ENCODE peak calls at places on chromosomes 16 and 17, in four cellular contexts. One of them, this sample, is unnamed.

GRCh38 chr16:88685156-88686061 is 898 bp downstream of the SNAI3 start:
- DNase-seq in foreskin fibroblast: peak
- DNase-seq in mesendoderm: no peak
- DNase-seq in heart left ventricle: no peak
- DNase-seq in this sample: no peak

GRCh38 chr17:8894673-8895578 is 27.5 kb upstream of the PIK3R6 start:
- DNase-seq in foreskin fibroblast: peak
- DNase-seq in mesendoderm: peak
- DNase-seq in heart left ventricle: peak
- DNase-seq in this sample: no peak

GRCh38 chr16:64162613-64163375 is 959.1 kb downstream of the CDH11 start:
- DNase-seq in foreskin fibroblast: no peak
- DNase-seq in mesendoderm: no peak
- DNase-seq in heart left ventricle: no peak
- DNase-seq in this sample: no peak

GRCh38 chr16:85387171-85387507 is 226.0 kb upstream of the GSE1 start:
- DNase-seq in foreskin fibroblast: no peak
- DNase-seq in mesendoderm: no peak
- DNase-seq in heart left ventricle: no peak
- DNase-seq in this sample: no peak

GRCh38 chr16:48546774-48547173 is 63.2 kb downstream of the N4BP1 start:
- DNase-seq in foreskin fibroblast: no peak
- DNase-seq in mesendoderm: no peak
- DNase-seq in heart left ventricle: peak
- DNase-seq in this sample: no peak

GRCh38 chr16:4915226-4915761 is 21.7 kb downstream of the PPL start:
- DNase-seq in foreskin fibroblast: peak
- DNase-seq in mesendoderm: no peak
- DNase-seq in heart left ventricle: no peak
- DNase-seq in this sample: peak

GRCh38 chr16:62014534-62014933 is 21.7 kb downstream of the CDH8 start:
- DNase-seq in foreskin fibroblast: no peak
- DNase-seq in mesendoderm: no peak
- DNase-seq in heart left ventricle: no peak
- DNase-seq in this sample: no peak

GRCh38 chr17:36937001-36937960 is at the start of gene LHX1:
- DNase-seq in foreskin fibroblast: peak
- DNase-seq in mesendoderm: no peak
- DNase-seq in heart left ventricle: no peak
- DNase-seq in this sample: no peak

GRCh38 chr17:55962931-55963378 is 190.3 kb upstream of the ANKFN1 start:
- DNase-seq in foreskin fibroblast: no peak
- DNase-seq in mesendoderm: no peak
- DNase-seq in heart left ventricle: no peak
- DNase-seq in this sample: peak

GRCh38 chr17:51275381-51275780 is 15.0 kb downstream of the UTP18 start:
- DNase-seq in foreskin fibroblast: peak
- DNase-seq in mesendoderm: no peak
- DNase-seq in heart left ventricle: no peak
- DNase-seq in this sample: no peak

GRCh38 chr16:73161977-73162376 is 114.0 kb upstream of the ZFHX3 start:
- DNase-seq in foreskin fibroblast: no peak
- DNase-seq in mesendoderm: no peak
- DNase-seq in heart left ventricle: no peak
- DNase-seq in this sample: no peak

GRCh38 chr16:29900888-29901606 is 759 bp downstream of the ASPHD1 start:
- DNase-seq in foreskin fibroblast: peak
- DNase-seq in mesendoderm: no peak
- DNase-seq in heart left ventricle: no peak
- DNase-seq in this sample: no peak
- H3K4me3 ChIP-seq in foreskin fibroblast: peak
- H3K4me3 ChIP-seq in mesendoderm: peak
- H3K4me3 ChIP-seq in heart left ventricle: peak
- H3K4me3 ChIP-seq in this sample: peak

GRCh38 chr17:77471984-77472836 is 331.4 kb downstream of the SEC14L1 start:
- DNase-seq in foreskin fibroblast: peak
- DNase-seq in mesendoderm: peak
- DNase-seq in heart left ventricle: peak
- DNase-seq in this sample: peak
- H3K4me3 ChIP-seq in foreskin fibroblast: no peak
- H3K4me3 ChIP-seq in mesendoderm: no peak
- H3K4me3 ChIP-seq in heart left ventricle: peak
- H3K4me3 ChIP-seq in this sample: no peak

DNA sequence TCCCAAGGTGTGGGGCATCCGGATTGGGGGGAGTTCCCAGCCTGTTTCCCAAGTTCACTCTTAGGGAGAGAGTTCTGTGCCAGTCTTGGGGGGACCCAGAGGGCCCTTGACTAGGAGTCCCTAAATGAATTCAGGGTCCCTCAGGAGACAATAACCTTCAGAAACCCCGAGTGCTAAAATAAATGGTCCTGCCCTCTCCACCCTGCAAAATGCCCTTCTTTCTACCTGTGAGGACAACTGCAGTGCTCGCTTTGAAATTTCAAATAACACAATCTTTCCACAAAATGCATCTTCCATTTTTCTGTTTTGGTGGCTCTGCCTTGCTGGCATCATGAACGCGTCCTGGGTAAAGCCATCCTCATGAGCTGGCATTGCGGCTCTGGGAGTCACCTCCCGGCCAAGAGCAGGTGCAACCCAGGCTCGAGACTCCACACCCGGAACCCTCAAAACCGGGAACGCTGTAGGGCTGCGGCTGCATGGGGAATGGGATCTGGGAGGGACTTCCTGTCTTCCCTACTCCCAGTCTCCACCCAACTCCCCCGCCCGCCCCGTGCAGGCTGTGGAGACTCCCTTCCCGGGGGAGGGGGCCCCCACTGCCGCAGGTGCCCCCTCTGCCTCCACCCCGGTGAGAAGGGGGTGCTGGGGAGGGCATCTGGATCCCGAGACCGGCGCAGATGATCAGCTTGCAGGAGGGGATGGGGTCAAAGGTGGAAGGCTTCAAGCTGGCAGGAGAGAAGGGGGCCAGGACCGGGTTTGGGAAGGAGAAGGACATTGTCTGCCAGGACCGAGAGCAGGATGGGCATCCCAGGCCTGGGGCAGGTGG is at the start of gene ZNF205:
- DNase-seq in foreskin fibroblast: peak
- DNase-seq in mesendoderm: peak
- DNase-seq in heart left ventricle: peak
- DNase-seq in this sample: no peak
- H3K4me3 ChIP-seq in foreskin fibroblast: peak
- H3K4me3 ChIP-seq in mesendoderm: peak
- H3K4me3 ChIP-seq in heart left ventricle: peak
- H3K4me3 ChIP-seq in this sample: peak

DNA sequence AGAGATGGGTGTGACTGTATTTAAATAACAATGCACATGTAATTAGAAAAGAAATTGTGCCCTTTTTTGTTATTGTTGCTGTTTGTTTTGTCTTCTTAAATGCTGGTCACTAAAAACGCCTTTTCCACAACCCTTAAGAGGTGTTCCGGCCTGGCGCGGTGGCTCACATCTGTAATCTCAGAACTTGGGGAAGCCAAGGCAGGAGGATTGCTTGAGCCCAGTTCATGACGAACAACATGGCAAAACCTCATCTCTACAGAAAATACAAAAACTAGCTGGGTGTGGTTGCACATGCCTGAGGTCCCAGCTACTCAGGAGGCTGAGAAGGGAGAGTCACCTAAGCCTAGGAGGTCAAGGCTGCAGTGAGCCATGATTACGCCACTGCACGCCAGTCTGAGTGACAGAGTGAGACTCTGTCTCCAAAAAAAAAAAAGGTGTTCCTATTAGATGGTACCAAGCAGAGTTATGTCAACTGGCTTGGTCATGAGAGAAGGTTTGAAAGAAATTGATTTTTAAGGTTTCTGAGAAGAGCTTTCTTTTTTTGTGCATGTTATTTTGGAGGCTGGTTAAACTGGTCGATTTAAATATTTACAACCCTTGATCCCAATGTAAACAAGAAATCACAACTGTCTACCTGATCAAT is 23.5 kb upstream of the RFFL start:
- DNase-seq in foreskin fibroblast: peak
- DNase-seq in mesendoderm: no peak
- DNase-seq in heart left ventricle: no peak
- DNase-seq in this sample: no peak
- H3K4me3 ChIP-seq in foreskin fibroblast: no peak
- H3K4me3 ChIP-seq in mesendoderm: no peak
- H3K4me3 ChIP-seq in heart left ventricle: no peak
- H3K4me3 ChIP-seq in this sample: no peak

DNA sequence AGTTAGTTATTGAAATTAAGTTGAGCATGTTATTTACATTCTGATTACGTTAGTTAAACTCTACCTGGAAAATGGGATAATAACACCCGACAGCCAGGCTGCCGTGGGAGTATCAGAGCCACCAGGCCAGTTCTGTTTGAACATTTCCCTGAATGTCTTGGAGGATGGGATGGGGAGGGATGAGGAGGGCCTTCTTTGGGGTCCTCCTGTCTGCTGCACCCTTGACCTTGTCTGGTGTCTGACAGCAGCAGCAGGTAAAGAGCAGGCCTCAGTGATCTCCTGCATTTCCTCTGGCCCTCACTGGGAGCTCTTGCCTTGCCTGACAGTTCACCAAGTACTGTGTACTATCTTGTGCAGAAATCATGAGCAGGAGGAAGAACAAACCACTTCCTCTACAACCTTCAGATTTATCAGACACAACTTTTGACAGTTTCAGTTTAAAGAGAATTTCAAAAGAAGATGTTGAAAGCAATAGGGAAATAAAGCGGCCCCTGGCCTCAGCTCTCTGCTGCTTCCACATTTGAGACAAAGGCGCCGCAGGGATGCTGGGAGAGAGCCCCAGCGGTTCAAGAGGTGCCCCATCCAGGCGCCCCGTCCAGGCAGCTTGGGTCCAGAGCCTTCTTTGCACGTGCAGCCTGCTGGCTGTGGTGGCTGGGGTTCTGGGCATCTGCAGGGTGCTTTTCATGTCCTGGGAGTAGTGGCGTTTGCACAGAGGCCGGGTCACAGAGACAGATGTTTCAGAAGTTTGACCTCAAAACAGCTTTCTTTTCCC is 25.3 kb downstream of the CMIP start:
- DNase-seq in foreskin fibroblast: no peak
- DNase-seq in mesendoderm: no peak
- DNase-seq in heart left ventricle: peak
- DNase-seq in this sample: no peak
- H3K4me3 ChIP-seq in foreskin fibroblast: no peak
- H3K4me3 ChIP-seq in mesendoderm: no peak
- H3K4me3 ChIP-seq in heart left ventricle: no peak
- H3K4me3 ChIP-seq in this sample: no peak

DNA sequence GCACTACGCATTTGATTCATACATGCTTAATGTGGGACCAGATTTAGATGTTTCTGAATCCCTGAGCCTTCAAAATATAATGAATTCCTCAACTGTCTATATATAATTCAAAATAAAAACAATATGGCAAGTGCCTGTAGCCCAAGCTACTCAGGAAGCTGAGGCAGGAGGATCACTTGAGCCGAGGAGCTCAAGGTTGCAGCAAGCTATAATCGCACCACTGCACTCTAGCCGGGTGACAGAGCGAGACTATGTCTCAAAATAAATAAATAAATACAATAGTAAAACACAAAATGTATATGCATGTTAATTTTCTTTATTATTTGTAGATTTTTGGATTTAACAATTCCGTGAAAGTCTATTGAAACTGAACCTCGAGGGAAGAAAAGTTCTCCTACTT is 50.6 kb upstream of the IRX6 start:
- DNase-seq in foreskin fibroblast: no peak
- DNase-seq in mesendoderm: no peak
- DNase-seq in heart left ventricle: no peak
- DNase-seq in this sample: no peak
- H3K4me3 ChIP-seq in foreskin fibroblast: no peak
- H3K4me3 ChIP-seq in mesendoderm: no peak
- H3K4me3 ChIP-seq in heart left ventricle: no peak
- H3K4me3 ChIP-seq in this sample: no peak

DNA sequence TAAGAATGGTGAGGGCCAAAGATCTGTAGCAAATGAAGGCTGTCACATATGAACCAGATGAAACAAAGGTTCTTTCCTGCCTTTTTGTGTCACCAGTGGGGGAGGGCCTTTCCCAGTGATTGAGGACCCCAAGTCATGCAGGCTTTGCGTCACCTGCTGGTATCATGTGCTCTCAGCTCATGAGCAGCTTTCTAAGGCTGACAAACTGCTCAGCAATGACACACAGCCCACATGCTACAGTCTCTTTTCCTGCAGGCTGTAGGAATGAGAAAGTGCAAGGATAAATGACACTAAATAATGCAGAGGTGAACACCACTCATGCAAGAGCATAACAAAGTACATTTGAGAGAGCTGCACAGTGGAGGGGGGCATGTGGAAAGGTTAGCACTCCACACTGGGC is 34.8 kb downstream of the TOM1L2 start:
- DNase-seq in foreskin fibroblast: peak
- DNase-seq in mesendoderm: no peak
- DNase-seq in heart left ventricle: no peak
- DNase-seq in this sample: no peak
- H3K4me3 ChIP-seq in foreskin fibroblast: no peak
- H3K4me3 ChIP-seq in mesendoderm: no peak
- H3K4me3 ChIP-seq in heart left ventricle: no peak
- H3K4me3 ChIP-seq in this sample: no peak